ENCODE peak calls at places on chromosomes 3 and 15, in four cellular contexts. I is DND-41, B is kidney, W is NT2/D1. T is an unnamed sample. For H3K36me3, the result is how much of the 10 kb centered on the place peaks cover.

GRCh38 chr15:75884041-75884440 is 19.6 kb upstream of the FBXO22 start:
- DNase-seq in W (no peak), I (no peak), B (no peak), T (peak)

GRCh38 chr3:134590766-134591165 is 60.1 kb downstream of the KY start:
- DNase-seq in I (no peak), B (no peak), W (no peak), T (no peak)

GRCh38 chr15:71937650-71938311 is 127.4 kb downstream of the NR2E3 start:
- DNase-seq in B (no peak), W (no peak), I (no peak), T (no peak)

GRCh38 chr15:49831206-49831965 is 210.5 kb downstream of the DTWD1 start:
- DNase-seq in I (no peak), B (no peak), W (no peak), T (peak)

GRCh38 chr15:44308415-44308814 is 19.9 kb downstream of the GOLM2 start:
- DNase-seq in B (no peak), W (no peak), I (no peak), T (no peak)

GRCh38 chr3:185363662-185364203 is 797 bp downstream of the MAP3K13 start:
- DNase-seq in B (no peak), W (no peak), I (no peak), T (no peak)

GRCh38 chr15:67770098-67770628 is 55.1 kb upstream of the SKOR1 start:
- DNase-seq in W (no peak), I (no peak), B (no peak), T (no peak)

GRCh38 chr15:92576597-92577200 is 78.9 kb downstream of the FAM174B start:
- DNase-seq in I (no peak), B (no peak), W (no peak), T (no peak)

GRCh38 chr15:41620536-41621199 is 39.5 kb upstream of the MGA start:
- DNase-seq in B (no peak), W (peak), I (no peak), T (no peak)

GRCh38 chr15:68599560-68600071 is 20.8 kb downstream of the CORO2B start:
- DNase-seq in I (no peak), B (peak), W (peak), T (peak)

GRCh38 chr3:36736327-36736726 is 28.0 kb downstream of the DCLK3 start:
- DNase-seq in W (no peak), I (no peak), B (no peak), T (no peak)

GRCh38 chr3:134291300-134292254 is 40.9 kb upstream of the RYK start:
- DNase-seq in W (no peak), B (peak), I (no peak), T (peak)

GRCh38 chr3:170414202-170414663 is 4.4 kb upstream of the CLDN11 start:
- DNase-seq in W (peak), I (peak), B (no peak), T (peak)

GRCh38 chr3:106401666-106402319 is 533.0 kb upstream of the CBLB start:
- DNase-seq in I (no peak), B (no peak), W (no peak), T (peak)

DNA sequence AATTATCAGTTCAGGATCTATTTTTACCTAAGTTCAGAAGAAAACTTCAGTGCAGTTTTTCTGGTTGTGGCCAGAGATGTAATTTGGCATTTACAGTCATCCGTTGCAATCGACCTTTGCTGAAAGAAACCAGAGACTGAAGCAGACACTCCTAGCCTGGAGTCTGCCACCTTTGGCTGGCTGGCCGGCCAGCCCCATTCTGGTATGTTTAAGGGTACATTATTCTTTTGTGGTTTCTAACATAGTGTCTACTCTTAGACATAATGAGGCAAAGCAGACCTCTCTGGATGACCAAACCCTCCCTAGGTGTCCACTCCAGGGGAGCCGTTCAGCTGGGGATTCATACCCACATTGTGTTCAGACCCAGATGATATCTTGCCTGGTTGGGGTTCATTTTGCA is 275.9 kb upstream of the TPM1 start:
- DNase-seq in W (no peak), I (no peak), B (no peak), T (peak)
- H3K36me3 ChIP-seq in W (under half), I (under half), B (under half), T (under half)

GRCh38 chr15:66502491-66502890 is 2.2 kb downstream of the RPL4 start:
- DNase-seq in B (no peak), W (no peak), I (no peak), T (no peak)

GRCh38 chr15:66496951-66497501 is 536 bp downstream of the SNAPC5 start:
- DNase-seq in W (no peak), B (peak), I (no peak), T (no peak)

GRCh38 chr15:66498501-66499386 is 1.2 kb upstream of the SNAPC5 start:
- DNase-seq in B (no peak), I (no peak), W (no peak), T (peak)

GRCh38 chr15:66494262-66494661 is 3.3 kb downstream of the SNAPC5 start:
- DNase-seq in I (no peak), W (no peak), B (no peak), T (no peak)

GRCh38 chr15:66497502-66498455 is at the start of gene SNAPC5:
- DNase-seq in W (peak), B (peak), I (peak), T (peak)
- H3K36me3 ChIP-seq in W (half or more), B (under half), I (half or more), T (under half)

DNA sequence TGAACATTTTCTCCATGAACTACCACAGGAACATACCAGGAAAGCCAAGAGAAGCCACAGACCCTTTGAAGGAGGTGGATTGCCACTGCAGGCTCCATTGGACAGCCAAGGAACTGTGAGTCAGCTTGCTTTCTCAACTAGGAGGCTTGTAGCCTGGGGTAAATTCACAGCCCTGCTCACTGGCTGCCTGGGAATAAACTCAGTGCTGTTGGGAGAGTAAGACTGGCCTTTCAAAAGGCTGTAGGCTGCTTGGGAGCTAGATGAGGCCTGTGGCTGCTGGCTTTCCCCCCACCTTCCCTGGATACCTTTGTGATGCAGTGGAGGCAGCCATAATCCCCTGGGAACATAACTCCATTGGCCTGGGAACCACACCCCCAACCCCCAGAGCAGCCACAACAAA is 223.5 kb upstream of the RBMS3 start:
- DNase-seq in I (no peak), B (no peak), W (peak), T (peak)
- H3K36me3 ChIP-seq in I (under half), B (under half), W (under half), T (under half)

GRCh38 chr15:101181349-101181748 is 70.5 kb downstream of the CHSY1 start:
- DNase-seq in I (no peak), B (no peak), W (no peak), T (no peak)
- H3K36me3 ChIP-seq in I (under half), B (under half), W (half or more), T (under half)